ENCODE peak calls at places on chromosome 12, in five cellular contexts. O, Q, G, A and C are unnamed samples.

GRCh38 chr12:10268037-10268436 is 39.6 kb upstream of the KLRD1 start:
- DNase-seq in O (no peak), Q (no peak), G (no peak), A (no peak), C (no peak)

GRCh38 chr12:107126688-107127481 is 33.5 kb upstream of the CRY1 start:
- DNase-seq in O (no peak), Q (no peak), G (peak), A (no peak), C (peak)

GRCh38 chr12:109192358-109192757 is 76.0 kb downstream of the ACACB start:
- DNase-seq in O (no peak), Q (peak), G (peak), A (no peak), C (peak)

GRCh38 chr12:106780010-106780625 is 5.6 kb downstream of the RIC8B start:
- DNase-seq in O (no peak), Q (no peak), G (peak), A (no peak), C (peak)

GRCh38 chr12:113248046-113248825 is 27.0 kb downstream of the TPCN1 start:
- DNase-seq in O (no peak), Q (no peak), G (no peak), A (no peak), C (no peak)

GRCh38 chr12:47745485-47746041 is 13.1 kb downstream of the RAPGEF3 start:
- DNase-seq in O (no peak), Q (no peak), G (no peak), A (no peak), C (no peak)

GRCh38 chr12:52364061-52364460 is 3.2 kb downstream of the KRT85 start:
- DNase-seq in O (no peak), Q (no peak), G (no peak), A (no peak), C (no peak)

GRCh38 chr12:28378749-28379148 is 188.5 kb downstream of the CCDC91 start:
- DNase-seq in O (no peak), Q (peak), G (no peak), A (peak), C (peak)

GRCh38 chr12:6539276-6540134 is 5.2 kb downstream of the GAPDH start:
- DNase-seq in O (peak), Q (peak), G (peak), A (no peak), C (peak)